ENCODE peak calls at places on chromosomes 12 and 14, in four cellular contexts. K is effector CD4-positive, alpha-beta T cell; S is astrocyte of the cerebellum; Q is progenitor cell of endocrine pancreas. H is an unnamed sample.

GRCh38 chr12:68557011-68557715 is 53.5 kb upstream of the RAP1B start:
- DNase-seq in Q (no peak), K (no peak), S (peak; percentile 45), H (no peak)

GRCh38 chr14:72844528-72844927 is 49.4 kb downstream of the DPF3 start:
- DNase-seq in Q (no peak), S (no peak), K (no peak), H (no peak)

GRCh38 chr12:54749191-54749818 is 101.1 kb upstream of the DCD start:
- DNase-seq in S (peak; percentile 36), Q (no peak), K (peak; percentile 41), H (no peak)

GRCh38 chr12:115597157-115597712 is 680.3 kb downstream of the MED13L start:
- DNase-seq in K (no peak), Q (no peak), S (peak; percentile 22), H (no peak)

GRCh38 chr12:39628836-39629235 is 9.2 kb upstream of the ABCD2 start:
- DNase-seq in S (no peak), K (no peak), Q (no peak), H (no peak)

GRCh38 chr12:12442548-12443071 is 85.7 kb downstream of the BORCS5 start:
- DNase-seq in S (peak; percentile 9), K (no peak), Q (no peak), H (no peak)

GRCh38 chr12:94973202-94973601 is 30.3 kb downstream of the NDUFA12 start:
- DNase-seq in S (no peak), Q (no peak), K (no peak), H (no peak)

GRCh38 chr12:68538722-68539614 is 71.7 kb upstream of the RAP1B start:
- DNase-seq in S (peak; percentile 73), Q (no peak), K (peak; percentile 12), H (peak; percentile 12)

GRCh38 chr14:51823706-51824105 is 36.7 kb upstream of the GNG2 start:
- DNase-seq in S (no peak), K (no peak), Q (no peak), H (no peak)

GRCh38 chr12:58314610-58315009 is 373.2 kb downstream of the ATP23 start:
- DNase-seq in Q (no peak), S (no peak), K (no peak), H (no peak)

GRCh38 chr14:51782412-51782811 is 78.0 kb upstream of the GNG2 start:
- DNase-seq in K (no peak), Q (no peak), S (no peak), H (no peak)

GRCh38 chr14:29521526-29522137 is 406.0 kb downstream of the PRKD1 start:
- DNase-seq in S (no peak), Q (no peak), K (no peak), H (no peak)

GRCh38 chr12:96487214-96487613 is 2.2 kb upstream of the CFAP54 start:
- DNase-seq in K (no peak), S (no peak), Q (no peak), H (no peak)

GRCh38 chr12:27207626-27208413 is 36.3 kb upstream of the STK38L start:
- DNase-seq in K (no peak), Q (no peak), S (no peak), H (no peak)

GRCh38 chr14:70793637-70794036 is 15.7 kb downstream of the MAP3K9 start:
- DNase-seq in S (no peak), Q (no peak), K (no peak), H (no peak)

GRCh38 chr12:57607958-57608663 is 3.1 kb upstream of the ARHGEF25 start:
- DNase-seq in S (no peak), Q (no peak), K (no peak), H (no peak)

GRCh38 chr12:101490286-101490920 is 15.3 kb downstream of the SPIC start:
- DNase-seq in K (no peak), Q (no peak), S (no peak), H (no peak)

GRCh38 chr12:44788731-44789130 is 87.4 kb downstream of the NELL2 start:
- DNase-seq in K (no peak), S (no peak), Q (no peak), H (no peak)

GRCh38 chr14:25406818-25407217 is 356.9 kb upstream of the STXBP6 start:
- DNase-seq in Q (no peak), S (no peak), K (no peak), H (no peak)

GRCh38 chr12:21962236-21962635 is 21.0 kb upstream of the ABCC9 start:
- DNase-seq in K (no peak), S (no peak), Q (no peak), H (no peak)

GRCh38 chr14:86402547-86402946 is 872.6 kb downstream of the FLRT2 start:
- DNase-seq in K (no peak), Q (no peak), S (no peak), H (no peak)

GRCh38 chr12:50205648-50206047 is 38.5 kb upstream of the CERS5 start:
- DNase-seq in Q (no peak), K (no peak), S (no peak), H (no peak)

GRCh38 chr14:90288646-90289355 is 32.4 kb downstream of the PSMC1 start:
- DNase-seq in K (no peak), Q (no peak), S (no peak), H (no peak)

GRCh38 chr14:103198429-103199140 is 75.3 kb downstream of the TNFAIP2 start:
- DNase-seq in K (no peak), Q (no peak), S (no peak), H (no peak)

GRCh38 chr12:82866227-82866803 is 179.6 kb downstream of the TMTC2 start:
- DNase-seq in K (no peak), Q (no peak), S (no peak), H (no peak)

GRCh38 chr14:72830786-72831583 is 62.9 kb downstream of the DPF3 start:
- DNase-seq in S (no peak), Q (no peak), K (no peak), H (no peak)

GRCh38 chr12:103667129-103667528 is 80.1 kb downstream of the STAB2 start:
- DNase-seq in K (no peak), S (no peak), Q (no peak), H (no peak)

GRCh38 chr12:100576311-100577036 is 3.0 kb downstream of the GAS2L3 start:
- DNase-seq in Q (no peak), S (peak; percentile 18), K (no peak), H (no peak)

GRCh38 chr12:131105351-131105735 is 151.6 kb downstream of the ADGRD1 start:
- DNase-seq in Q (no peak), K (no peak), S (no peak), H (no peak)

GRCh38 chr14:95514131-95515079 is 2.0 kb downstream of the SYNE3 start:
- DNase-seq in S (no peak), Q (no peak), K (no peak), H (no peak)

GRCh38 chr12:32163596-32163995 is 56.9 kb downstream of the BICD1 start:
- DNase-seq in K (no peak), S (no peak), Q (no peak), H (no peak)

GRCh38 chr14:80567905-80568512 is 356.7 kb upstream of the DIO2 start:
- DNase-seq in Q (no peak), K (no peak), S (no peak), H (no peak)

H was measured in T-helper 22 cell.